ENCODE peak calls at places on chromosomes 12 and 14, in ten cellular contexts. V, J, A, M, P, G, U, C, D and L are unnamed samples.

GRCh38 chr14:61160798-61161197 is 120.3 kb downstream of the TMEM30B start:
- DNase-seq in V (no peak), J (no peak), A (no peak), M (no peak), P (no peak), G (no peak), U (no peak), C (no peak), D (no peak), L (no peak)

GRCh38 chr12:21906919-21907642 is 34.1 kb downstream of the ABCC9 start:
- DNase-seq in V (peak; percentile 38), J (no peak), A (no peak), M (peak; percentile 42), P (no peak), G (no peak), U (peak; percentile 86), C (no peak), D (peak; percentile 30), L (no peak)

GRCh38 chr12:131380961-131381705 is 329.8 kb upstream of the SFSWAP start:
- DNase-seq in V (no peak), J (no peak), A (no peak), M (no peak), P (no peak), G (no peak), U (no peak), C (no peak), D (no peak), L (no peak)

GRCh38 chr14:69090187-69090789 is 62.6 kb downstream of the DCAF5 start:
- DNase-seq in V (peak; percentile 52), J (peak; percentile 27), A (peak; percentile 33), M (peak; percentile 55), P (peak; percentile 43), G (peak; percentile 63), U (peak; percentile 64), C (peak; percentile 33), D (no peak), L (peak; percentile 65)

GRCh38 chr14:73242274-73242960 is 5.1 kb downstream of the PAPLN start:
- DNase-seq in V (no peak), J (no peak), A (no peak), M (no peak), P (no peak), G (no peak), U (no peak), C (no peak), D (no peak), L (no peak)

GRCh38 chr12:52182898-52183543 is 8.8 kb downstream of the KRT80 start:
- DNase-seq in V (peak; percentile 46), J (no peak), A (no peak), M (peak; percentile 59), P (peak; percentile 59), G (no peak), U (no peak), C (no peak), D (no peak), L (no peak)

GRCh38 chr12:115049617-115050016 is 365.6 kb upstream of the TBX3 start:
- DNase-seq in V (peak; percentile 5), J (no peak), A (no peak), M (peak; percentile 6), P (peak; percentile 8), G (no peak), U (peak; percentile 26), C (no peak), D (no peak), L (no peak)

GRCh38 chr12:6082613-6083012 is 41.9 kb downstream of the VWF start:
- DNase-seq in V (peak; percentile 75), J (no peak), A (no peak), M (no peak), P (no peak), G (no peak), U (no peak), C (no peak), D (peak; percentile 77), L (no peak)

GRCh38 chr12:123720141-123720814 is 8.1 kb downstream of the ATP6V0A2 start:
- DNase-seq in V (no peak), J (peak; percentile 39), A (no peak), M (no peak), P (no peak), G (no peak), U (no peak), C (no peak), D (no peak), L (no peak)

GRCh38 chr14:82855912-82856381 is 1322.3 kb upstream of the SEL1L start:
- DNase-seq in V (peak; percentile 52), J (no peak), A (no peak), M (peak; percentile 60), P (peak; percentile 62), G (peak; percentile 55), U (peak; percentile 13), C (peak; percentile 2), D (peak; percentile 44), L (peak; percentile 7)

GRCh38 chr12:54937376-54937775 is 47.2 kb downstream of the TESPA1 start:
- DNase-seq in V (no peak), J (no peak), A (no peak), M (no peak), P (no peak), G (no peak), U (no peak), C (no peak), D (no peak), L (no peak)

GRCh38 chr12:53624956-53625355 is 1.2 kb downstream of the ATF7 start:
- DNase-seq in V (no peak), J (peak; percentile 23), A (no peak), M (no peak), P (peak; percentile 49), G (no peak), U (peak; percentile 44), C (peak; percentile 24), D (no peak), L (no peak)

GRCh38 chr12:53626702-53627169 is 554 bp upstream of the ATF7 start:
- DNase-seq in V (no peak), J (peak; percentile 23), A (no peak), M (no peak), P (no peak), G (no peak), U (no peak), C (no peak), D (no peak), L (no peak)

GRCh38 chr12:53625373-53625945 is 723 bp downstream of the ATF7 start:
- DNase-seq in V (no peak), J (peak; percentile 11), A (no peak), M (no peak), P (no peak), G (no peak), U (no peak), C (no peak), D (no peak), L (no peak)

GRCh38 chr12:53625946-53626701 is at the start of gene ATF7:
- DNase-seq in V (peak; percentile 96), J (peak; percentile 98), A (peak; percentile 92), M (peak; percentile 97), P (peak; percentile 98), G (peak; percentile 98), U (peak; percentile 99), C (peak; percentile 98), D (peak; percentile 93), L (peak; percentile 96)

GRCh38 chr12:53627919-53628318 is 1.7 kb upstream of the ATF7 start:
- DNase-seq in V (no peak), J (no peak), A (no peak), M (no peak), P (no peak), G (no peak), U (no peak), C (no peak), D (no peak), L (no peak)
- H2AFZ ChIP-seq in V (no peak overlapping the region), J (peak overlapping the region; percentile 100), A (no peak overlapping the region), M (no peak overlapping the region), P (no peak overlapping the region), G (no peak overlapping the region), U (no peak overlapping the region), C (no peak overlapping the region), D (no peak overlapping the region), L (no peak overlapping the region)

GRCh38 chr12:118137148-118137678 is 1.3 kb downstream of the PEBP1 start:
- DNase-seq in V (no peak), J (no peak), A (no peak), M (no peak), P (no peak), G (no peak), U (no peak), C (no peak), D (no peak), L (no peak)

GRCh38 chr12:118135788-118136558 is at the start of gene PEBP1:
- DNase-seq in V (peak; percentile 91), J (peak; percentile 93), A (peak; percentile 88), M (peak; percentile 84), P (peak; percentile 93), G (peak; percentile 95), U (peak; percentile 96), C (peak; percentile 90), D (peak; percentile 85), L (peak; percentile 94)

GRCh38 chr12:118140825-118141224 is 4.9 kb downstream of the PEBP1 start:
- DNase-seq in V (no peak), J (no peak), A (no peak), M (no peak), P (no peak), G (no peak), U (no peak), C (no peak), D (no peak), L (no peak)

DNA sequence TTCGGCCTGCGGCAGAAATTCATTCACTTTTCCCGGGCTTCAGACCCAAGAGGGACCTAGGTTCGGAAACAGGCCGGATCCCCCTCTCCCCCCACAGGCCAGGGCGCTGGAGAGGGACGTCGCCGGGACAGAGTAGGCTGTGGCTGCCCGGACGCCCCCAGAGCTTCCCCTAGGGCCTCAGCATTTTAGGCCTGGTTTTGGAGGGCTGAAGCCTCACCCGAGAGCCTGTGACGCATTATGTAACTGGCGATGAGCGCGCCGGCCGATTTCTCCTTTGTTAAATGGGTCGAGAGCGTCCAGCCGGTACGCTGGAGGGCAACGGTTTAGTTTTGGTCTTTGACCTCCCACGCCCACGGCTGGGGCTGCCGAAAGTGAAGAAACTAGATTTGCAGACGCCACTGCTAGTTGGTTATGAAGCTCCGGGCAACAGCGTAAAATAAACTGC is 657 bp downstream of the PEBP1 start:
- DNase-seq in V (peak; percentile 53), J (peak; percentile 65), A (peak; percentile 52), M (peak; percentile 36), P (peak; percentile 50), G (peak; percentile 71), U (peak; percentile 85), C (peak; percentile 35), D (peak; percentile 45), L (peak; percentile 62)
- H2AFZ ChIP-seq in V (peak overlapping the region; percentile 82), J (peak overlapping the region; percentile 84), A (no peak overlapping the region), M (peak overlapping the region; percentile 97), P (peak overlapping the region; percentile 99), G (peak overlapping the region; percentile 58), U (peak overlapping the region; percentile 86), C (peak overlapping the region; percentile 83), D (peak overlapping the region; percentile 95), L (peak overlapping the region; percentile 95)

GRCh38 chr14:72173038-72173720 is 240.9 kb downstream of the RGS6 start:
- DNase-seq in V (no peak), J (no peak), A (no peak), M (no peak), P (no peak), G (no peak), U (no peak), C (no peak), D (no peak), L (no peak)
- H2AFZ ChIP-seq in V (no peak overlapping the region), J (no peak overlapping the region), A (no peak overlapping the region), M (no peak overlapping the region), P (no peak overlapping the region), G (no peak overlapping the region), U (no peak overlapping the region), C (no peak overlapping the region), D (no peak overlapping the region), L (no peak overlapping the region)

GRCh38 chr14:28361486-28361885 is 405.1 kb upstream of the FOXG1 start:
- DNase-seq in V (no peak), J (no peak), A (no peak), M (no peak), P (no peak), G (no peak), U (no peak), C (no peak), D (no peak), L (no peak)

GRCh38 chr14:28365510-28365909 is 401.1 kb upstream of the FOXG1 start:
- DNase-seq in V (no peak), J (no peak), A (no peak), M (no peak), P (no peak), G (no peak), U (no peak), C (no peak), D (no peak), L (no peak)
- H2AFZ ChIP-seq in V (no peak overlapping the region), J (no peak overlapping the region), A (no peak overlapping the region), M (no peak overlapping the region), P (no peak overlapping the region), G (no peak overlapping the region), U (no peak overlapping the region), C (no peak overlapping the region), D (no peak overlapping the region), L (no peak overlapping the region)